ENCODE peak calls at places on chromosomes 13 and 19, in ten cellular contexts. V is ovary; U is heart left ventricle; S is CD8-positive, alpha-beta T cell; Z is suprapubic skin; F is Peyer's patch; K is esophagus squamous epithelium; Y is tibial nerve; T is psoas muscle; M is left ventricle myocardium inferior. W is an unnamed sample.

GRCh38 chr19:31730270-31730669 is 381.0 kb upstream of the TSHZ3 start:
- DNase-seq in V (no peak), Z (no peak), S (no peak), U (no peak), T (no peak), F (no peak), K (no peak), M (no peak), Y (no peak), W (no peak)

GRCh38 chr19:18507727-18508440 is 14.0 kb downstream of the ELL start:
- DNase-seq in V (peak; percentile 47), M (peak; percentile 55), Y (no peak), T (peak; percentile 75), K (no peak), F (no peak), Z (no peak), S (no peak), U (peak; percentile 52), W (no peak)

GRCh38 chr13:42836930-42837329 is 55.5 kb downstream of the FAM216B start:
- DNase-seq in Z (no peak), S (no peak), K (no peak), U (no peak), T (no peak), F (no peak), M (no peak), Y (no peak), V (peak; percentile 18), W (no peak)

GRCh38 chr13:25494708-25495411 is 123.1 kb downstream of the ATP8A2 start:
- DNase-seq in Z (no peak), F (no peak), T (no peak), U (no peak), Y (no peak), K (no peak), S (no peak), V (no peak), M (no peak), W (no peak)

GRCh38 chr13:50494110-50494509 is 349.4 kb downstream of the DLEU7 start:
- DNase-seq in V (no peak), M (no peak), F (no peak), K (no peak), U (no peak), Z (no peak), Y (no peak), S (no peak), T (no peak), W (no peak)

GRCh38 chr19:46919324-46919723 is 58.5 kb downstream of the ARHGAP35 start:
- DNase-seq in Z (no peak), U (no peak), K (no peak), Y (no peak), F (no peak), S (no peak), T (no peak), M (no peak), V (no peak), W (no peak)

GRCh38 chr19:11479470-11480080 is 1.3 kb downstream of the ELAVL3 start:
- DNase-seq in U (no peak), K (no peak), S (no peak), Y (no peak), T (peak; percentile 65), F (no peak), M (peak; percentile 34), Z (no peak), V (no peak), W (no peak)

GRCh38 chr19:43765109-43765876 is 10.5 kb upstream of the SMG9 start:
- DNase-seq in K (no peak), F (peak; percentile 80), Z (no peak), M (no peak), V (no peak), Y (no peak), S (peak; percentile 56), U (no peak), T (peak; percentile 74), W (no peak)

GRCh38 chr13:45113809-45114208 is 6.5 kb upstream of the GTF2F2 start:
- DNase-seq in K (no peak), F (no peak), U (no peak), M (no peak), T (no peak), V (no peak), Y (no peak), Z (no peak), S (no peak), W (no peak)

GRCh38 chr19:34962945-34963530 is 991 bp downstream of the ZNF792 start:
- DNase-seq in T (no peak), Y (no peak), K (no peak), S (no peak), U (no peak), F (no peak), V (no peak), M (no peak), Z (no peak), W (no peak)

GRCh38 chr19:48635966-48636858 is 967 bp downstream of the DBP start:
- DNase-seq in K (no peak), U (peak; percentile 69), Z (peak; percentile 81), Y (no peak), V (peak; percentile 76), F (peak; percentile 70), T (peak; percentile 75), S (no peak), M (no peak), W (peak; percentile 51)

GRCh38 chr19:12796146-12797071 is 5.1 kb downstream of the JUNB start:
- DNase-seq in F (peak; percentile 72), M (peak; percentile 59), S (peak; percentile 71), Z (peak; percentile 87), K (no peak), U (peak; percentile 78), T (peak; percentile 85), V (peak; percentile 73), Y (no peak), W (no peak)

GRCh38 chr13:35143123-35143522 is 201.1 kb downstream of the NBEA start:
- DNase-seq in U (no peak), T (no peak), V (no peak), S (no peak), Z (no peak), M (no peak), K (no peak), Y (no peak), F (no peak), W (no peak)

GRCh38 chr19:18975011-18975410 is 34.0 kb upstream of the HOMER3 start:
- DNase-seq in S (no peak), V (no peak), Y (no peak), K (no peak), M (no peak), F (no peak), U (no peak), T (no peak), Z (no peak), W (peak; percentile 29)

GRCh38 chr19:28553005-28553404 is 659.9 kb downstream of the UQCRFS1 start:
- DNase-seq in V (no peak), Z (no peak), K (no peak), T (no peak), F (no peak), U (no peak), S (no peak), M (no peak), Y (no peak), W (no peak)

GRCh38 chr13:29270536-29271045 is 324.9 kb downstream of the SLC7A1 start:
- DNase-seq in V (no peak), S (no peak), Z (no peak), M (no peak), Y (no peak), T (no peak), K (no peak), F (no peak), U (no peak), W (no peak)

GRCh38 chr13:65292488-65292901 is 1937.6 kb downstream of the PCDH9 start:
- DNase-seq in K (no peak), V (no peak), S (no peak), Y (no peak), F (no peak), U (no peak), M (no peak), T (no peak), Z (no peak), W (no peak)

GRCh38 chr19:5588441-5588840 is 20.7 kb upstream of the TINCR start:
- DNase-seq in Z (no peak), F (no peak), S (no peak), Y (no peak), U (no peak), T (peak; percentile 76), K (no peak), V (no peak), M (no peak), W (no peak)
- H3K27ac ChIP-seq in Z (no peak overlapping the region), F (no peak overlapping the region), S (no peak overlapping the region), Y (no peak overlapping the region), U (no peak overlapping the region), T (peak overlapping the region; percentile 2), K (no peak overlapping the region), V (no peak overlapping the region), M (no peak overlapping the region), W (no peak overlapping the region)

GRCh38 chr13:87680298-87680697 is 9.1 kb downstream of the SLITRK5 start:
- DNase-seq in T (no peak), U (no peak), V (no peak), K (no peak), Y (no peak), F (no peak), S (no peak), M (no peak), Z (no peak), W (no peak)
- TF ChIP-seq CTCF in T (no peak), U (no peak), V (no peak), K (peak; percentile 28), Y (no peak), F (no peak), S (no peak), M (no peak), Z (no peak), W (no peak)

GRCh38 chr13:73162912-73163911 is 104.4 kb downstream of the KLF5 start:
- DNase-seq in Y (no peak), F (no peak), Z (no peak), K (no peak), V (no peak), S (no peak), T (no peak), U (no peak), M (no peak), W (no peak)

DNA sequence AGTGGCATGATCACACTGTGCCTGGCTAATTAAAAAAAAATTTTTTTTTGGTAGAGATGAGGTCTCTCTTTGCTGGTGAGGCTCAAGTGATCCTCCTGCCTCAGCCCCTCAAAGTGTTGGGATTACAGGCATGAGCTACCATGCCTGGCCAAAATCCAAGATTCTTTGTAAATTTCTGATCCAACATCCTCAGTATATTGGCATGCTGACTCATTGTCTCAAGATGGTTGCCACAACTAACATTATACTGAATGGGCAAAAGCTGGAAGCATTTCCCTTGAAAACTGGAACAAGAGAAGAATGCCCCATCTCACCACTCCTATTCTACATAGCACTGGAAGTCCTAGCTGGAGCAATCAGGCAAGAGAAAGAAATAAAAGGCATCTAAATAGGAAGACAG is 100.0 kb downstream of the KLF5 start:
- DNase-seq in M (no peak), V (no peak), F (no peak), K (no peak), Z (no peak), T (no peak), U (no peak), Y (no peak), S (no peak), W (no peak)
- H3K27ac ChIP-seq in M (no peak overlapping the region), V (no peak overlapping the region), F (no peak overlapping the region), K (no peak overlapping the region), Z (no peak overlapping the region), T (no peak overlapping the region), U (no peak overlapping the region), Y (no peak overlapping the region), S (no peak overlapping the region), W (no peak overlapping the region)

DNA sequence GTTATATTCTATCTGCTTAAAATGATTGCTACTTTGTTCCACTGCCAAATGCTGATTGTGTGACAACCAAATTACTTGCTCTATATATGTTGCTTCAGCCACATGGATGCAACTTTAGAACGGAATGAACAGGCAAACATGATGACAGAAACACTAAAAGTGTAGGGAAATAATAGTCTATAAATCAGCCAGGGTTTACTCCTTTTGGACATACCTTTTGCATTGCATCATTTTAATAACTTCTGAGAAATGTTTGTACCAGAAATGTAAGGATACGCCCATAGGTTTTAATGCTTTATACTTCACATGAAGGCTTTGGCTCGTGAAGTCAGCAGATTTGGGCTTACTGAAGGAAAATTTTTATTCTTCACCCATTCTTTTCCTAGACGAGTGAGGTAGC is 141.0 kb downstream of the POSTN start:
- DNase-seq in V (no peak), T (no peak), Z (no peak), Y (no peak), K (no peak), M (no peak), F (no peak), S (no peak), U (no peak), W (no peak)
- TF ChIP-seq CTCF in V (no peak), T (no peak), Z (no peak), Y (no peak), K (no peak), M (no peak), F (no peak), S (no peak), U (no peak), W (no peak)